ENCODE peak calls at places on chromosome 21, in six cellular contexts. I, E, Y, U, O and C are unnamed samples.

GRCh38 chr21:44873356-44874239 is at the start of gene PTTG1IP:
- DNase-seq in I (peak; percentile 98), E (peak; percentile 93), Y (peak; percentile 100), U (peak; percentile 95), O (peak; percentile 98), C (peak; percentile 98)

GRCh38 chr21:39182484-39183271 is 573 bp downstream of the PSMG1 start:
- DNase-seq in I (no peak), E (no peak), Y (no peak), U (peak; percentile 24), O (peak; percentile 47), C (no peak)

GRCh38 chr21:35046880-35047229 is 2.2 kb downstream of the RUNX1 start:
- DNase-seq in I (no peak), E (no peak), Y (no peak), U (peak; percentile 38), O (no peak), C (peak; percentile 50)

GRCh38 chr21:15309721-15310120 is 244.9 kb upstream of the NRIP1 start:
- DNase-seq in I (no peak), E (peak; percentile 16), Y (no peak), U (no peak), O (no peak), C (peak; percentile 21)

GRCh38 chr21:34862951-34863350 is 186.2 kb downstream of the RUNX1 start:
- DNase-seq in I (no peak), E (no peak), Y (no peak), U (no peak), O (no peak), C (no peak)

GRCh38 chr21:44408226-44408625 is 47.1 kb upstream of the LRRC3 start:
- DNase-seq in I (no peak), E (no peak), Y (no peak), U (no peak), O (no peak), C (peak; percentile 22)

GRCh38 chr21:16644690-16645089 is 868.2 kb upstream of the CXADR start:
- DNase-seq in I (no peak), E (no peak), Y (no peak), U (no peak), O (no peak), C (no peak)

GRCh38 chr21:35198004-35198403 is 148.9 kb upstream of the RUNX1 start:
- DNase-seq in I (no peak), E (no peak), Y (no peak), U (peak; percentile 38), O (no peak), C (peak; percentile 41)